ENCODE peak calls at places on chromosomes 7 and 10, in six cellular contexts. U is GM23248, F is smooth muscle cell of the brain vasculature, O is activated gamma-delta T cell treated with Interleukin-2 at 50 U/mL for 16 hours, Q is CMK, E is GM13976. T is an unnamed sample.

GRCh38 chr7:43586251-43586900 is 3.5 kb downstream of the STK17A start:
- DNase-seq in U (peak), F (no peak), O (no peak), Q (no peak), E (no peak), T (no peak)

GRCh38 chr10:4824791-4825310 is 1.2 kb upstream of the AKR1E2 start:
- DNase-seq in U (no peak), F (no peak), O (no peak), Q (no peak), E (no peak), T (no peak)

GRCh38 chr10:88478256-88478655 is 104.9 kb downstream of the RNLS start:
- DNase-seq in U (no peak), F (no peak), O (no peak), Q (no peak), E (no peak), T (no peak)

GRCh38 chr10:30270247-30270646 is 78.8 kb downstream of the MTPAP start:
- DNase-seq in U (peak), F (no peak), O (no peak), Q (no peak), E (no peak), T (no peak)

GRCh38 chr10:102119417-102120141 is 589 bp downstream of the LDB1 start:
- DNase-seq in U (peak), F (no peak), O (peak), Q (peak), E (peak), T (no peak)

GRCh38 chr10:75422913-75423312 is 8.5 kb upstream of the LRMDA start:
- DNase-seq in U (no peak), F (no peak), O (no peak), Q (no peak), E (no peak), T (no peak)

GRCh38 chr10:110225441-110225755 is 18.0 kb downstream of the MXI1 start:
- DNase-seq in U (no peak), F (no peak), O (no peak), Q (no peak), E (no peak), T (no peak)

GRCh38 chr7:12802070-12802469 is 114.6 kb downstream of the ARL4A start:
- DNase-seq in U (peak), F (no peak), O (no peak), Q (no peak), E (no peak), T (no peak)

GRCh38 chr7:24216576-24217116 is 67.3 kb upstream of the NPY start:
- DNase-seq in U (peak), F (no peak), O (no peak), Q (no peak), E (no peak), T (no peak)

GRCh38 chr7:29202651-29203069 is 8.1 kb downstream of the CHN2 start:
- DNase-seq in U (no peak), F (no peak), O (no peak), Q (no peak), E (no peak), T (no peak)

GRCh38 chr7:76356823-76357222 is 2.0 kb downstream of the YWHAG start:
- DNase-seq in U (peak), F (no peak), O (no peak), Q (no peak), E (no peak), T (no peak)

GRCh38 chr7:134827889-134828288 is 48.5 kb downstream of the CALD1 start:
- DNase-seq in U (peak), F (no peak), O (no peak), Q (no peak), E (no peak), T (no peak)

GRCh38 chr10:35453855-35454532 is 117.7 kb downstream of the CCNY start:
- DNase-seq in U (peak), F (no peak), O (no peak), Q (no peak), E (no peak), T (no peak)

GRCh38 chr10:27373566-27374160 is 130.4 kb upstream of the RAB18 start:
- DNase-seq in U (no peak), F (no peak), O (no peak), Q (no peak), E (no peak), T (no peak)

GRCh38 chr7:142459557-142459963 is 201.7 kb upstream of the PRSS58 start:
- DNase-seq in U (peak), F (peak), O (no peak), Q (no peak), E (peak), T (no peak)

GRCh38 chr7:142334236-142334635 is 76.4 kb upstream of the PRSS58 start:
- DNase-seq in U (no peak), F (no peak), O (no peak), Q (no peak), E (no peak), T (no peak)

GRCh38 chr10:34236927-34237326 is 578.2 kb downstream of the PARD3 start:
- DNase-seq in U (no peak), F (no peak), O (no peak), Q (no peak), E (no peak), T (no peak)

GRCh38 chr10:17685227-17685840 is 41.4 kb downstream of the STAM start:
- DNase-seq in U (no peak), F (no peak), O (no peak), Q (no peak), E (peak), T (no peak)

GRCh38 chr10:120891367-120891766 is 40.2 kb downstream of the WDR11 start:
- DNase-seq in U (peak), F (no peak), O (no peak), Q (no peak), E (no peak), T (no peak)

GRCh38 chr7:93693796-93694195 is 119.3 kb upstream of the CALCR start:
- DNase-seq in U (no peak), F (no peak), O (no peak), Q (no peak), E (no peak), T (no peak)

T was measured in brain pericyte.